ENCODE peak calls at places on chromosomes 1 and 21, in four cellular contexts. W, E, D and X are unnamed samples.

GRCh38 chr1:109926662-109927300 is 16.1 kb downstream of the CSF1 start:
- DNase-seq in D (no peak), E (no peak), W (no peak), X (no peak)

GRCh38 chr1:206706298-206706791 is 21.6 kb downstream of the MAPKAPK2 start:
- DNase-seq in E (no peak), W (no peak), D (no peak), X (no peak)

GRCh38 chr21:27674037-27674436 is 707.1 kb upstream of the ADAMTS5 start:
- DNase-seq in D (no peak), W (no peak), E (no peak), X (no peak)

GRCh38 chr1:33274446-33274845 is 18.2 kb downstream of the ZNF362 start:
- DNase-seq in D (no peak), W (no peak), E (no peak), X (no peak)

GRCh38 chr1:221101792-221102191 is 222.5 kb downstream of the HLX start:
- DNase-seq in E (no peak), D (no peak), W (no peak), X (no peak)

GRCh38 chr1:161736332-161736969 is 13.1 kb upstream of the DUSP12 start:
- DNase-seq in W (no peak), E (no peak), D (no peak), X (no peak)

GRCh38 chr1:9960705-9961562 is 17.7 kb downstream of the NMNAT1 start:
- DNase-seq in D (no peak), E (peak), W (no peak), X (peak)

GRCh38 chr1:154344977-154345837 is 19.9 kb downstream of the ATP8B2 start:
- DNase-seq in E (no peak), W (peak), D (peak), X (peak)

GRCh38 chr1:211829343-211830054 is 1.1 kb downstream of the LPGAT1 start:
- DNase-seq in E (no peak), D (peak), W (peak), X (peak)

GRCh38 chr1:17369466-17369865 is 2.5 kb upstream of the PADI6 start:
- DNase-seq in W (no peak), E (no peak), D (no peak), X (no peak)

GRCh38 chr1:243710467-243710866 is 139.6 kb downstream of the AKT3 start:
- DNase-seq in E (no peak), W (no peak), D (no peak), X (no peak)

GRCh38 chr1:180501865-180502360 is 464 bp downstream of the ACBD6 start:
- DNase-seq in W (no peak), D (no peak), E (no peak), X (no peak)

GRCh38 chr1:204408074-204408507 is 3.5 kb downstream of the PPP1R15B start:
- DNase-seq in W (no peak), D (no peak), E (no peak), X (no peak)

GRCh38 chr1:67434491-67434890 is 4.3 kb upstream of the SERBP1 start:
- DNase-seq in E (no peak), D (no peak), W (no peak), X (no peak)

GRCh38 chr1:246214708-246215504 is 292.2 kb downstream of the SMYD3 start:
- DNase-seq in E (peak), W (no peak), D (peak), X (no peak)

GRCh38 chr1:206094024-206094423 is 23.2 kb downstream of the AVPR1B start:
- DNase-seq in D (no peak), W (no peak), E (no peak), X (no peak)

GRCh38 chr1:204927673-204928641 is 57.3 kb downstream of the NFASC start:
- DNase-seq in E (no peak), D (peak), W (no peak), X (peak)

GRCh38 chr1:4265836-4266235 is 365.8 kb upstream of the C1orf174 start:
- DNase-seq in W (peak), E (no peak), D (no peak), X (no peak)

GRCh38 chr1:220818421-220819173 is 31.9 kb downstream of the MTARC1 start:
- DNase-seq in W (no peak), E (no peak), D (no peak), X (no peak)

GRCh38 chr1:238469146-238469601 is 578.5 kb upstream of the ZP4 start:
- DNase-seq in W (no peak), E (no peak), D (no peak), X (no peak)

GRCh38 chr1:118459871-118460270 is 274.8 kb upstream of the SPAG17 start:
- DNase-seq in E (no peak), W (no peak), D (no peak), X (no peak)

GRCh38 chr1:119885903-119886783 is 10.2 kb downstream of the ADAM30 start:
- DNase-seq in D (peak), E (no peak), W (peak), X (peak)

GRCh38 chr1:33374336-33375105 is 53.6 kb upstream of the A3GALT2 start:
- DNase-seq in W (no peak), E (no peak), D (peak), X (no peak)

GRCh38 chr21:29371464-29371863 is 72.7 kb downstream of the BACH1 start:
- DNase-seq in E (no peak), D (no peak), W (no peak), X (no peak)
- TF ChIP-seq CBFB in E (no peak), D (no peak), W (no peak), X (no peak)

DNA sequence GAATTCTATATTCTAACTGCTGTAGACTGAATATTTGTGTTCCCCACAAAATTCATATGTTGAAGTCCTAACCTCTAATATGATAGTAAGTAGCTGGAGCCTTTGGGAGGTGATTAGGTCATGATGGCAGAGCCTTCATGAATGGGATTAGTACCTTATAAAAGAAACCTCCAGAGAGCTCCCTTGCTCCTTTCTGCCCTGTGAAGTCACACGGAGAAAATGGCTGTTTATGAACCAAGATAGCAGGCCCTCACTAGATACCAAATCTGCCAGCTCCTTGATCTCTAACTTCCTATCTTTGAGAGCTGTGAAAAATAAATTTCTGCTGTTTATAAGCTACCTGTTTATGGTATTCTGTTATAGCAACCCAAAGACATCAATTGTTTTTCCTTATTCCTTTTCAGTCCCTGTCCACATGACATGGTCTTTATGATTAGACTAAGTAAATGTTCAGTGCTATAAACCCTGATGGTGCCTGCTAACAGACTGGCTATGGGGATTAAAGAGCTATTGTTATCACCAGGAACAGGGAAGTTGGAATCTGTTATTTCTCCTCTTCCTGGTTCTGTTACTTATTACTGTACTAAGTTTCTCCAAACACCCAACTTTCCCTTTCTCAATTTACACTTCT is 9.6 kb upstream of the STIL start:
- DNase-seq in E (no peak), W (peak), D (no peak), X (no peak)
- TF ChIP-seq CBFB in E (no peak), W (no peak), D (no peak), X (no peak)

DNA sequence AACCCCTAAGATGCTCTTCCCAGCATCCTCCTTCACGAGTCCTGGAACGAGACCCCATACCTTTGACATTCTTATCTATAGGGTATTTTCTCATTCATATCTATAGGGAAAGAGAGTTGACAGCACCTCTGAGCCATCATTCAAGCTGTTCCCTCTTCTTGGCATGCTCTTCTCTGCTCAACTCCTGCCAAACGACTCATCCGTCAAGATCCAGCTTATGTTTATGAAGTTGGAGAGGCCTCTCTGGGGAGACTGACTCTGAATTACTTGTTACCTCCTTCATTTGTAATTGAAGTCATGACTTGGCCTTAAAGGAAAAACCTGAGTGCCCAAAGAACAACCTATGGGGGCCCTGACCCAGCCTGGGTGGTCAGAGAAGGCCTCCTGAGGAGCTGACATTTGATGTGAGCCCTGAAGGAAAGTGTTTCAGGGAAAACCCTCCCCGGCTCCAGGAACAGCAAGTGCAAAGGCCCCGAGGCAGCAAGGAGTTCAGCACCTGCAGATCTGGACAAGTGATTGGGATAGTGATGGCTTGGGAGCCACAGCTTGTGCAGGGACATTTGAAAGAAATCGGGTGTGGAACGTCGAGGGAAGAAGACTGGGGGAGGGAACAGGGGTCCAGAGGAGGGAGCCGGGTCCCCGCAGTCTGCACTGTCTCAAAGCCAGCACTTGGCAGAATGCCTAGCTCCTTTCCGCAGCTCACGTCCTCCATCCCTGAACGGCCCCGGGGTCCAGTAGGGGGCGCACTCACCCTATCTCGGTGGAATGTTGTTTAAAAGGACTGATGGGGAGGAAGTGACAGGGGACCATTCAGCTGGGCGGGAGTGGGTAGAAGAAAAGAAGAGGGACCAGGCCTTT is 14.0 kb upstream of the CDA start:
- DNase-seq in E (no peak), D (peak), W (peak), X (peak)
- TF ChIP-seq CBFB in E (no peak), D (no peak), W (no peak), X (no peak)

DNA sequence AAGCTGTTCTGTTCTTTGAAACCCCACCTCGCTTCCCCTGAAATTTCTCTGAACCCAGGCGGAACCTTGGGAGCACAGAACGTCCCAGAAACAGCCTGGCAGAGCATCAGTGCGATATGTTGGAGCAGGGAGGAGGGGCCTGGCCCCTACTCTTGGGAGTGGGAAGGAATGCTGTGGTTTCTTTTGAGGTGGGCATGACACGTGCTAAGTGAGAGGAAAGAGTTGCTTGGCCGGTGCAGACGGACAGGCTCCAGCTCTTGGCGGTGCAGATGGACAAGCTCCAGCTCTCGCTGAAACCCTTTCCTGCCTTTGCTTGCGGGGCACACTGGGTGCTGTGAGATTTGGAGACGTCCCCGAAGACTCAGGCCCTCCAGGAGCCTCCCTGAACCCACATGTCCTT is 15.9 kb downstream of the PDXK start:
- DNase-seq in E (no peak), W (no peak), D (no peak), X (no peak)
- TF ChIP-seq CBFB in E (no peak), W (no peak), D (no peak), X (no peak)

GRCh38 chr1:94019327-94019726 is 101.6 kb downstream of the ABCA4 start:
- DNase-seq in W (no peak), D (no peak), E (no peak), X (no peak)

GRCh38 chr1:94020764-94021579 is 100.0 kb downstream of the ABCA4 start:
- DNase-seq in E (no peak), W (no peak), D (no peak), X (no peak)

GRCh38 chr1:94024109-94024792 is 96.7 kb downstream of the ABCA4 start:
- DNase-seq in D (no peak), E (no peak), W (no peak), X (no peak)

GRCh38 chr1:94025383-94026340 is 95.3 kb downstream of the ABCA4 start:
- DNase-seq in D (peak), W (peak), E (peak), X (no peak)

GRCh38 chr1:94022471-94023189 is 98.3 kb downstream of the ABCA4 start:
- DNase-seq in D (no peak), W (peak), E (no peak), X (no peak)
- TF ChIP-seq CBFB in D (no peak), W (no peak), E (no peak), X (no peak)

GRCh38 chr1:36884029-36884701 is 150.2 kb downstream of the GRIK3 start:
- DNase-seq in E (peak), W (no peak), D (no peak), X (no peak)
- TF ChIP-seq CBFB in E (no peak), W (no peak), D (no peak), X (no peak)

GRCh38 chr1:2801535-2802291 is at the start of gene TTC34:
- DNase-seq in D (peak), E (no peak), W (peak), X (peak)
- TF ChIP-seq CBFB in D (no peak), E (no peak), W (no peak), X (no peak)

GRCh38 chr1:39640861-39641260 is 1.4 kb upstream of the HEYL start:
- DNase-seq in E (no peak), D (no peak), W (no peak), X (no peak)

GRCh38 chr1:39642796-39643195 is 3.4 kb upstream of the HEYL start:
- DNase-seq in D (no peak), W (no peak), E (no peak), X (no peak)

GRCh38 chr1:39638965-39639332 is 494 bp downstream of the HEYL start:
- DNase-seq in D (no peak), W (no peak), E (no peak), X (no peak)

GRCh38 chr1:39637301-39637700 is 2.1 kb downstream of the HEYL start:
- DNase-seq in D (no peak), E (no peak), W (no peak), X (no peak)

GRCh38 chr1:39639333-39640130 is at the start of gene HEYL:
- DNase-seq in E (no peak), W (peak), D (peak), X (peak)
- TF ChIP-seq CBFB in E (no peak), W (no peak), D (no peak), X (no peak)

GRCh38 chr1:111139234-111139955 is 498 bp downstream of the DRAM2 start:
- DNase-seq in E (peak), D (peak), W (peak), X (peak)

GRCh38 chr1:111141803-111142202 is 1.8 kb downstream of the CEPT1 start:
- DNase-seq in E (no peak), W (peak), D (no peak), X (no peak)

GRCh38 chr1:111139956-111140679 is at the start of the genes CEPT1 and DRAM2:
- DNase-seq in W (peak), E (peak), D (peak), X (peak)

GRCh38 chr1:111141245-111141644 is 1.2 kb downstream of the CEPT1 start:
- DNase-seq in W (no peak), D (no peak), E (no peak), X (no peak)

GRCh38 chr1:111140680-111140967 is 601 bp downstream of the CEPT1 start:
- DNase-seq in D (no peak), W (peak), E (no peak), X (no peak)
- TF ChIP-seq CBFB in D (no peak), W (no peak), E (no peak), X (no peak)